ENCODE peak calls at places on chromosome 13, in five cellular contexts. K is nephron progenitor cell, Y is hepatocyte, F is fibroblast of lung, A is GOT3. Z is an unnamed sample.

GRCh38 chr13:41588899-41589298 is 131.5 kb downstream of the RGCC start:
- DNase-seq in K (no peak), Y (no peak), F (peak), A (no peak), Z (no peak)

GRCh38 chr13:44380404-44381165 is 7.0 kb downstream of the SERP2 start:
- DNase-seq in K (no peak), Y (no peak), F (no peak), A (no peak), Z (no peak)

GRCh38 chr13:27822873-27823311 is 30.6 kb downstream of the GSX1 start:
- DNase-seq in K (no peak), Y (no peak), F (peak), A (no peak), Z (no peak)

GRCh38 chr13:53885997-53886396 is 857.4 kb downstream of the OLFM4 start:
- DNase-seq in K (no peak), Y (no peak), F (no peak), A (no peak), Z (no peak)

GRCh38 chr13:61255035-61255796 is 160.4 kb downstream of the PCDH20 start:
- DNase-seq in K (peak), Y (peak), F (peak), A (no peak), Z (no peak)

GRCh38 chr13:46660408-46660807 is 107.4 kb downstream of the LRCH1 start:
- DNase-seq in K (no peak), Y (no peak), F (no peak), A (no peak), Z (no peak)

GRCh38 chr13:50699874-50700663 is 143.4 kb downstream of the DLEU7 start:
- DNase-seq in K (no peak), Y (no peak), F (peak), A (no peak), Z (no peak)

GRCh38 chr13:63124863-63125262 is 1709.2 kb upstream of the PCDH20 start:
- DNase-seq in K (no peak), Y (peak), F (peak), A (no peak), Z (no peak)

GRCh38 chr13:53028637-53029121 is at the start of gene OLFM4:
- DNase-seq in K (no peak), Y (peak), F (no peak), A (no peak), Z (no peak)

GRCh38 chr13:78601124-78601885 is 2.0 kb downstream of the POU4F1 start:
- DNase-seq in K (no peak), Y (peak), F (peak), A (no peak), Z (no peak)

GRCh38 chr13:41007359-41008118 is 11.6 kb downstream of the ELF1 start:
- DNase-seq in K (no peak), Y (no peak), F (peak), A (no peak), Z (no peak)

GRCh38 chr13:40193290-40194203 is 472.9 kb downstream of the FOXO1 start:
- DNase-seq in K (no peak), Y (no peak), F (peak), A (no peak), Z (peak)

GRCh38 chr13:48402325-48402962 is 10.5 kb downstream of the LPAR6 start:
- DNase-seq in K (no peak), Y (no peak), F (no peak), A (no peak), Z (no peak)

GRCh38 chr13:110119943-110120905 is 186.7 kb downstream of the COL4A1 start:
- DNase-seq in K (no peak), Y (no peak), F (no peak), A (no peak), Z (no peak)

GRCh38 chr13:22106058-22106457 is 435.2 kb downstream of the FGF9 start:
- DNase-seq in K (no peak), Y (no peak), F (no peak), A (no peak), Z (no peak)

GRCh38 chr13:40469581-40470282 is 196.7 kb downstream of the FOXO1 start:
- DNase-seq in K (no peak), Y (no peak), F (no peak), A (no peak), Z (no peak)

GRCh38 chr13:100550433-100550832 is 38.2 kb downstream of the GGACT start:
- DNase-seq in K (no peak), Y (peak), F (peak), A (no peak), Z (no peak)

GRCh38 chr13:51928231-51928630 is 66.5 kb downstream of the CCDC70 start:
- DNase-seq in K (no peak), Y (no peak), F (no peak), A (no peak), Z (no peak)

GRCh38 chr13:112693831-112694497 is 4.1 kb downstream of the ATP11A start:
- DNase-seq in K (no peak), Y (no peak), F (peak), A (no peak), Z (no peak)

GRCh38 chr13:40158218-40158617 is 502.8 kb downstream of the COG6 start:
- DNase-seq in K (no peak), Y (no peak), F (no peak), A (no peak), Z (no peak)

GRCh38 chr13:99434258-99434788 is 66.9 kb upstream of the TM9SF2 start:
- DNase-seq in K (no peak), Y (peak), F (no peak), A (no peak), Z (no peak)